ENCODE peak calls at places on chromosome 2, in six cellular contexts. S, R, J, E, Z and L are unnamed samples.

GRCh38 chr2:104528101-104528500 is 325.8 kb upstream of the POU3F3 start:
- DNase-seq in R (no peak), J (no peak), Z (no peak), S (no peak), E (no peak), L (no peak)

GRCh38 chr2:227482638-227483340 is 10.8 kb downstream of the AGFG1 start:
- DNase-seq in J (no peak), Z (no peak), E (no peak), R (no peak), S (no peak), L (no peak)

GRCh38 chr2:199982444-199982843 is 27.1 kb downstream of the MAIP1 start:
- DNase-seq in E (no peak), Z (no peak), J (no peak), R (no peak), S (no peak), L (no peak)

GRCh38 chr2:10169581-10169980 is 47.0 kb downstream of the RRM2 start:
- DNase-seq in J (no peak), E (no peak), Z (no peak), R (no peak), S (peak), L (no peak)

GRCh38 chr2:121776885-121777698 is 21.6 kb downstream of the TSN start:
- DNase-seq in R (no peak), E (no peak), S (peak), Z (no peak), J (no peak), L (peak)

GRCh38 chr2:173580351-173580750 is 225.7 kb downstream of the CDCA7 start:
- DNase-seq in J (no peak), R (no peak), S (no peak), E (no peak), Z (no peak), L (no peak)

GRCh38 chr2:112626604-112627059 is 19.1 kb upstream of the SLC20A1 start:
- DNase-seq in R (no peak), J (no peak), S (peak), Z (peak), E (peak), L (peak)

GRCh38 chr2:33250417-33251029 is 225.9 kb upstream of the RASGRP3 start:
- DNase-seq in R (no peak), Z (no peak), S (no peak), E (no peak), J (no peak), L (peak)

GRCh38 chr2:38191516-38191915 is 115.6 kb upstream of the CYP1B1 start:
- DNase-seq in E (peak), J (no peak), S (no peak), R (no peak), Z (no peak), L (no peak)

GRCh38 chr2:102540882-102541281 is 67.9 kb downstream of the SLC9A4 start:
- DNase-seq in E (peak), Z (no peak), S (no peak), J (no peak), R (no peak), L (no peak)

GRCh38 chr2:196739031-196739430 is 60.5 kb downstream of the GTF3C3 start:
- DNase-seq in S (no peak), E (no peak), J (no peak), R (no peak), Z (no peak), L (no peak)

GRCh38 chr2:63050186-63050915 is at the start of gene OTX1:
- DNase-seq in Z (peak), J (no peak), E (peak), S (peak), R (peak), L (peak)

GRCh38 chr2:43070039-43070438 is 156.4 kb downstream of the ZFP36L2 start:
- DNase-seq in J (no peak), S (no peak), R (no peak), Z (no peak), E (no peak), L (no peak)

GRCh38 chr2:23293063-23293462 is 91.9 kb upstream of the KLHL29 start:
- DNase-seq in Z (no peak), E (no peak), J (no peak), R (no peak), S (no peak), L (no peak)

GRCh38 chr2:202754936-202755335 is 116.6 kb downstream of the ICA1L start:
- DNase-seq in E (no peak), R (no peak), S (peak), Z (no peak), J (no peak), L (no peak)

GRCh38 chr2:59734743-59735142 is 818.7 kb downstream of the BCL11A start:
- DNase-seq in E (no peak), Z (no peak), R (no peak), S (no peak), J (no peak), L (no peak)

GRCh38 chr2:231786177-231786916 is at the start of gene COPS7B:
- DNase-seq in S (peak), R (peak), E (peak), J (peak), Z (peak), L (peak)
- H2AK5ac ChIP-seq in S (peak), R (peak), E (no peak), J (no peak), Z (no peak), L (no peak)

GRCh38 chr2:231128541-231128940 is 3.7 kb upstream of the HTR2B start:
- DNase-seq in J (no peak), Z (no peak), R (no peak), E (no peak), S (no peak), L (peak)
- H2AK5ac ChIP-seq in J (no peak), Z (no peak), R (no peak), E (no peak), S (peak), L (no peak)

GRCh38 chr2:74179063-74179865 is 585 bp upstream of the MOB1A start:
- DNase-seq in R (no peak), S (no peak), E (peak), Z (no peak), J (no peak), L (no peak)
- H2AK5ac ChIP-seq in R (no peak), S (peak), E (no peak), Z (no peak), J (no peak), L (no peak)

GRCh38 chr2:126661702-126662465 is 5.9 kb downstream of the GYPC start:
- DNase-seq in S (no peak), J (no peak), R (no peak), E (no peak), Z (no peak), L (no peak)

GRCh38 chr2:126662623-126663022 is 6.7 kb downstream of the GYPC start:
- DNase-seq in R (no peak), S (no peak), E (no peak), J (no peak), Z (no peak), L (no peak)

GRCh38 chr2:126664234-126664633 is 8.3 kb downstream of the GYPC start:
- DNase-seq in R (no peak), S (no peak), E (no peak), Z (no peak), J (no peak), L (no peak)

GRCh38 chr2:126664639-126665038 is 8.7 kb downstream of the GYPC start:
- DNase-seq in E (no peak), J (no peak), S (no peak), Z (no peak), R (no peak), L (no peak)

GRCh38 chr2:126663184-126663963 is 7.4 kb downstream of the GYPC start:
- DNase-seq in J (no peak), R (no peak), E (no peak), Z (no peak), S (no peak), L (no peak)
- H2AK5ac ChIP-seq in J (no peak), R (no peak), E (no peak), Z (no peak), S (no peak), L (no peak)

DNA sequence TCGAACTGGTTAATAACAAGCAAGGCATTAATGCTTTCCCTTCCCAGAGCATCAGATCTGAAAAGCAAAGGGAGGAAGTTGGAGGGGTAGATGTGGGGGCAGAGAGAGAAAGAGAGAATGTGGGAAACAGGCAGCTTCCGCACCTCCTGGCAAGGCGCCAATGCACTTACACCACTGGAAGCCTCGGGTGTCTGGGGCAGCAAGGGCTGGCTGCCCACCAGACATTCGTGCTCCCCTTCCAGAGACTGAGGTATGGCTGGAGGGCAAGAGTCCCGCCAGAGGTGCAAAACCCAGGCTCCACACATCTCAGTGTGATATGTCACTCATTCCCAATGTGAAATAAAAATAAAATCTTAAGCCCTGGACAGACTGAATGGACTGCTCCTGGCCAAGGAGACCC is 46.4 kb downstream of the TEX51 start:
- DNase-seq in Z (no peak), S (no peak), J (no peak), E (no peak), R (no peak), L (no peak)
- H2AK5ac ChIP-seq in Z (no peak), S (no peak), J (no peak), E (no peak), R (no peak), L (no peak)

GRCh38 chr2:47207614-47208013 is 52.5 kb upstream of the STPG4 start:
- DNase-seq in J (no peak), Z (no peak), S (no peak), E (no peak), R (no peak), L (no peak)

GRCh38 chr2:47208852-47209606 is 53.9 kb upstream of the STPG4 start:
- DNase-seq in Z (no peak), R (no peak), J (no peak), S (peak), E (peak), L (no peak)

GRCh38 chr2:47214990-47215389 is 59.9 kb upstream of the STPG4 start:
- DNase-seq in Z (no peak), E (no peak), S (no peak), J (no peak), R (no peak), L (no peak)

GRCh38 chr2:47214385-47214784 is 59.3 kb upstream of the STPG4 start:
- DNase-seq in J (no peak), Z (no peak), R (no peak), S (no peak), E (no peak), L (no peak)

GRCh38 chr2:47211497-47212011 is 56.4 kb upstream of the STPG4 start:
- DNase-seq in J (no peak), R (no peak), Z (no peak), S (no peak), E (no peak), L (no peak)
- H2AK5ac ChIP-seq in J (no peak), R (no peak), Z (no peak), S (peak), E (peak), L (no peak)